ENCODE peak calls at places on chromosomes 1 and 21, in six cellular contexts. One of them, this sample, is unnamed.

GRCh38 chr1:234628099-234628498 is 18.1 kb upstream of the IRF2BP2 start:
- DNase-seq in fibroblast of villous mesenchyme: peak; percentile 86
- DNase-seq in left lung: no peak
- DNase-seq in sigmoid colon: no peak
- DNase-seq in transverse colon: no peak
- DNase-seq in HFFc6: peak; percentile 92
- DNase-seq in this sample: no peak

GRCh38 chr1:217857061-217857460 is 225.9 kb downstream of the SPATA17 start:
- DNase-seq in HFFc6: no peak
- DNase-seq in fibroblast of villous mesenchyme: peak; percentile 10
- DNase-seq in left lung: no peak
- DNase-seq in sigmoid colon: no peak
- DNase-seq in transverse colon: no peak
- DNase-seq in this sample: no peak

GRCh38 chr1:180842890-180843289 is 69.8 kb upstream of the KIAA1614 start:
- DNase-seq in sigmoid colon: no peak
- DNase-seq in left lung: no peak
- DNase-seq in fibroblast of villous mesenchyme: no peak
- DNase-seq in transverse colon: no peak
- DNase-seq in HFFc6: no peak
- DNase-seq in this sample: no peak

GRCh38 chr1:164763098-164763497 is 204.1 kb downstream of the PBX1 start:
- DNase-seq in transverse colon: no peak
- DNase-seq in sigmoid colon: no peak
- DNase-seq in HFFc6: no peak
- DNase-seq in fibroblast of villous mesenchyme: no peak
- DNase-seq in left lung: no peak
- DNase-seq in this sample: no peak

GRCh38 chr1:64811131-64811530 is 66.3 kb downstream of the RAVER2 start:
- DNase-seq in transverse colon: no peak
- DNase-seq in HFFc6: no peak
- DNase-seq in sigmoid colon: no peak
- DNase-seq in fibroblast of villous mesenchyme: no peak
- DNase-seq in left lung: no peak
- DNase-seq in this sample: no peak

GRCh38 chr1:231039161-231040018 is 664 bp downstream of the FAM89A start:
- DNase-seq in HFFc6: no peak
- DNase-seq in transverse colon: peak; percentile 35
- DNase-seq in left lung: peak; percentile 44
- DNase-seq in fibroblast of villous mesenchyme: peak; percentile 71
- DNase-seq in sigmoid colon: peak; percentile 64
- DNase-seq in this sample: peak; percentile 87

GRCh38 chr1:30610917-30611316 is 112.5 kb downstream of the MATN1 start:
- DNase-seq in sigmoid colon: no peak
- DNase-seq in HFFc6: no peak
- DNase-seq in fibroblast of villous mesenchyme: no peak
- DNase-seq in left lung: no peak
- DNase-seq in transverse colon: no peak
- DNase-seq in this sample: no peak

GRCh38 chr1:229894535-229894934 is 172.5 kb upstream of the GALNT2 start:
- DNase-seq in HFFc6: no peak
- DNase-seq in left lung: no peak
- DNase-seq in sigmoid colon: no peak
- DNase-seq in fibroblast of villous mesenchyme: no peak
- DNase-seq in transverse colon: no peak
- DNase-seq in this sample: no peak

GRCh38 chr1:16927711-16928485 is 6.2 kb downstream of the CROCC start:
- DNase-seq in sigmoid colon: peak; percentile 62
- DNase-seq in left lung: no peak
- DNase-seq in HFFc6: no peak
- DNase-seq in fibroblast of villous mesenchyme: no peak
- DNase-seq in transverse colon: no peak
- DNase-seq in this sample: no peak

GRCh38 chr1:10714337-10715114 is 81.9 kb downstream of the CASZ1 start:
- DNase-seq in left lung: peak; percentile 76
- DNase-seq in sigmoid colon: no peak
- DNase-seq in transverse colon: no peak
- DNase-seq in fibroblast of villous mesenchyme: no peak
- DNase-seq in HFFc6: no peak
- DNase-seq in this sample: no peak

GRCh38 chr1:209625205-209625549 is 27.0 kb downstream of the LAMB3 start:
- DNase-seq in left lung: no peak
- DNase-seq in transverse colon: no peak
- DNase-seq in sigmoid colon: no peak
- DNase-seq in fibroblast of villous mesenchyme: no peak
- DNase-seq in HFFc6: peak; percentile 28
- DNase-seq in this sample: no peak

GRCh38 chr1:161092621-161093028 is 3.3 kb upstream of the NECTIN4 start:
- DNase-seq in transverse colon: no peak
- DNase-seq in left lung: no peak
- DNase-seq in HFFc6: no peak
- DNase-seq in sigmoid colon: no peak
- DNase-seq in fibroblast of villous mesenchyme: no peak
- DNase-seq in this sample: peak; percentile 85

GRCh38 chr1:157961805-157962762 is 31.4 kb upstream of the KIRREL1 start:
- DNase-seq in sigmoid colon: no peak
- DNase-seq in left lung: no peak
- DNase-seq in HFFc6: peak; percentile 66
- DNase-seq in fibroblast of villous mesenchyme: peak; percentile 60
- DNase-seq in transverse colon: no peak
- DNase-seq in this sample: no peak

GRCh38 chr1:62076286-62076685 is 118.4 kb upstream of the L1TD1 start:
- DNase-seq in HFFc6: peak; percentile 44
- DNase-seq in fibroblast of villous mesenchyme: peak; percentile 39
- DNase-seq in transverse colon: no peak
- DNase-seq in left lung: no peak
- DNase-seq in sigmoid colon: no peak
- DNase-seq in this sample: no peak

GRCh38 chr1:28329395-28330153 is 734 bp downstream of the MED18 start:
- DNase-seq in fibroblast of villous mesenchyme: peak; percentile 27
- DNase-seq in transverse colon: peak; percentile 31
- DNase-seq in HFFc6: peak; percentile 25
- DNase-seq in sigmoid colon: peak; percentile 21
- DNase-seq in left lung: no peak
- DNase-seq in this sample: no peak

GRCh38 chr1:1019122-1019999 is 559 bp upstream of the AGRN start:
- DNase-seq in left lung: peak; percentile 80
- DNase-seq in HFFc6: peak; percentile 58
- DNase-seq in transverse colon: peak; percentile 87
- DNase-seq in fibroblast of villous mesenchyme: peak; percentile 87
- DNase-seq in sigmoid colon: peak; percentile 93
- DNase-seq in this sample: no peak

DNA sequence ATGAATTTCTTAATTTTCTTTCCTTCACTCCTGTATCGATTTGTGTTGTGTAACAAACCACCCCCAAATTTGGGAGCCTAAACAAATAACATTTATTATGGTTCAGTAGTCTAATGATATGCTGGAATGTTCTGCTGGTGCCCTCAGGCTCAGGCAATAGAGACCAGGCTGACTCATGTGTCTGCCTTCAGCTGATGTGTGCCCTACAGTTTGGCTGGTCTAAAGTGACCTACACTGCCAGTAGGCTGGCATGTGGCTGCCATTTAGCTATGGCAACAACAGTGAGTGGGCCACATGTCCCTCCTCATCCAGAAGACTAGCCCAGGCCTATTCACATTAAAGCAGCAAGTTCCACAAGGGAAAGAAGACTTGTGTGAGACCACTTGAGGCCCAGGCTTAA is 115.8 kb downstream of the PTPRC start:
- DNase-seq in transverse colon: no peak
- DNase-seq in HFFc6: no peak
- DNase-seq in fibroblast of villous mesenchyme: no peak
- DNase-seq in sigmoid colon: no peak
- DNase-seq in left lung: no peak
- DNase-seq in this sample: no peak
- TF ChIP-seq CTCF in transverse colon: no peak
- TF ChIP-seq CTCF in HFFc6: no peak
- TF ChIP-seq CTCF in fibroblast of villous mesenchyme: no peak
- TF ChIP-seq CTCF in sigmoid colon: no peak
- TF ChIP-seq CTCF in left lung: no peak
- TF ChIP-seq CTCF in this sample: no peak

GRCh38 chr1:203306970-203307541 is 1.7 kb downstream of the BTG2 start:
- DNase-seq in sigmoid colon: peak; percentile 78
- DNase-seq in fibroblast of villous mesenchyme: no peak
- DNase-seq in left lung: no peak
- DNase-seq in transverse colon: peak; percentile 64
- DNase-seq in HFFc6: no peak
- DNase-seq in this sample: no peak

GRCh38 chr1:203307690-203308126 is 2.4 kb downstream of the BTG2 start:
- DNase-seq in sigmoid colon: no peak
- DNase-seq in fibroblast of villous mesenchyme: no peak
- DNase-seq in transverse colon: peak; percentile 26
- DNase-seq in left lung: no peak
- DNase-seq in HFFc6: no peak
- DNase-seq in this sample: no peak

GRCh38 chr1:203304919-203305808 is at the start of gene BTG2:
- DNase-seq in HFFc6: peak; percentile 79
- DNase-seq in fibroblast of villous mesenchyme: peak; percentile 90
- DNase-seq in sigmoid colon: peak; percentile 98
- DNase-seq in transverse colon: peak; percentile 96
- DNase-seq in left lung: peak; percentile 95
- DNase-seq in this sample: peak; percentile 84

GRCh38 chr1:203305809-203306088 is 430 bp downstream of the BTG2 start:
- DNase-seq in sigmoid colon: peak; percentile 80
- DNase-seq in transverse colon: no peak
- DNase-seq in HFFc6: no peak
- DNase-seq in fibroblast of villous mesenchyme: no peak
- DNase-seq in left lung: no peak
- DNase-seq in this sample: no peak

DNA sequence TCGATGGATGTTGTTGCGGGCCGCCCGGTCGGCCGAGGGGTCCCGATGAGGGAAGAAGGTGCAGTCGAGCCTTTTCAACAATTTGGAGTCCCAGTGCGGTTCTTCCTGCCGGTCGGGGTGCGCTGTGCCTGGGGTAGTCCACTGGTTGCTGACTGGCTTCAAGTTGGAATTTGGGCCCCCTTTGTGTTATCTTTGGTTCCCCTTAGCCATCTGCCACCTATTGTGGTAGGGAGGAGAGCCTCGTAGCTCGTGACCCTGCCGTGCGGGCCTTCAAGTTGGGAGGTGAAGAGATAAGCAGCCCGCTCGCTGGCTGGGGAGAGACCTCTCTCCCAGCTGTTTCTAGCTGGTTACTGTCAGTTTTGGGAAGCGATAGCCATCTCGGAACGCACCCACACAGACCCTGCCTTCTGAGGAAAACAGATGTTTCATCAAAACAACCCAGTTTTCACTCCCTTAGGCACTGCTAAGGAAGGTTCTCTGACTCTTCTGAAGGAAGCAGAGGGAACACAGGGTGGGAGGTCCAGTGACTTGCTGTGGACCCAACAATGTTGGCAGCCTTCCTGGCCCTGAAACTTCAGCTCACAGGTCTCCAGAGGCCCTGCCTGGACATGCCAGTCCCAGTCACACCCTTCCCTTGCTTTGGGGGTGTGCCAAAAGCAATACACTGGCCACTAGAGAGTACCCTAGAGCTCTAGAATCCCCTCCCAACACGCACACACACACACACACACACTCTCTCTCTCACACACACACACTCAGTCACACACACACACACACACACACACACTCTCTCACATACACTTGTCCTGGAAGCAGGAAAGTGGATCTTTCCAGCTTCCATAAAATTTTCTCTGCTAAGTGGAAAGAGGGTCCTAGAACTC is 1.0 kb downstream of the BTG2 start:
- DNase-seq in left lung: peak; percentile 89
- DNase-seq in transverse colon: peak; percentile 87
- DNase-seq in fibroblast of villous mesenchyme: peak; percentile 80
- DNase-seq in HFFc6: peak; percentile 80
- DNase-seq in sigmoid colon: peak; percentile 95
- DNase-seq in this sample: peak; percentile 93
- TF ChIP-seq CTCF in left lung: no peak
- TF ChIP-seq CTCF in transverse colon: no peak
- TF ChIP-seq CTCF in fibroblast of villous mesenchyme: no peak
- TF ChIP-seq CTCF in HFFc6: no peak
- TF ChIP-seq CTCF in sigmoid colon: no peak
- TF ChIP-seq CTCF in this sample: no peak

GRCh38 chr1:7962636-7963377 is 1.3 kb downstream of the PARK7 start:
- DNase-seq in sigmoid colon: peak; percentile 38
- DNase-seq in fibroblast of villous mesenchyme: no peak
- DNase-seq in transverse colon: no peak
- DNase-seq in left lung: no peak
- DNase-seq in HFFc6: no peak
- DNase-seq in this sample: peak; percentile 65

GRCh38 chr1:7960867-7961198 is 678 bp upstream of the PARK7 start:
- DNase-seq in left lung: no peak
- DNase-seq in fibroblast of villous mesenchyme: no peak
- DNase-seq in transverse colon: no peak
- DNase-seq in HFFc6: no peak
- DNase-seq in sigmoid colon: no peak
- DNase-seq in this sample: no peak

GRCh38 chr1:7960165-7960564 is 1.3 kb upstream of the PARK7 start:
- DNase-seq in HFFc6: no peak
- DNase-seq in left lung: no peak
- DNase-seq in transverse colon: no peak
- DNase-seq in fibroblast of villous mesenchyme: no peak
- DNase-seq in sigmoid colon: no peak
- DNase-seq in this sample: no peak

GRCh38 chr1:7962011-7962335 is 462 bp downstream of the PARK7 start:
- DNase-seq in fibroblast of villous mesenchyme: no peak
- DNase-seq in transverse colon: no peak
- DNase-seq in HFFc6: no peak
- DNase-seq in left lung: no peak
- DNase-seq in sigmoid colon: no peak
- DNase-seq in this sample: no peak

DNA sequence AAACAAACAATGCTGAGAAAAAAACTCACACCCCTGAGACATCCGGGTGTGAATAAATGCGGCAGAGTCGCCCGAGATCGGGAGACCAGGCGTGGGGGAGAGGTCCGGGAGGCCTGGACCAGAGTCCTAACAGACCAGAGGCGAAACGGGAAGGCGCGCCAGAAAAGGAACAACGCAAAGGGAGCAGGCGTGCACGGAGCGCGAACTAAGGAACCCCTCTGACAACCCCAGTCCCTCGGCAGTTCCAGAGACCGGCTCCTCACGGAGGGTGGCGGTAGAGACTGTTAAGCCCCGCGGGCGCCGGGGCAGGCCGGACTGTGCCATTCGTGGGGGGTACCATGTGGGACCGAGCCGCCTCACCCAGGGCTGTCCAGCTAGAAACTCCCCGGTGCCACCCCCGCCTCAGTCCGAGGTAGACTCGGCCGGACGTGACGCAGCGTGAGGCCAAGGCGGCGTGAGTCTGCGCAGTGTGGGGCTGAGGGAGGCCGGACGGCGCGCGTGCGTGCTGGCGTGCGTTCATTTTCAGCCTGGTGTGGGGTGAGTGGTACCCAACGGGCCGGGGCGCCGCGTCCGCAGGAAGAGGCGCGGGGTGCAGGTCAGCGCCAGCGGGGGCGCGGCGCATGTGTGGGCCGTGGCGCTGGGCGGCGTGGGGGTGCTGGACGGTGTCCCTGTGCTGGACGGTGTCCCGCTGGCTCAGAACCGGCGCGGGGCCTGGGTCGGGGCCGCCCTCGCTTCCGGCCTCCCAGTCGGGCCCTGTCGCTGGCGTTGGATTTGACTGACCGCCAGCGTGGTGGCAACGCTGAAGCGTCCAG is at the start of gene PARK7:
- DNase-seq in left lung: peak; percentile 99
- DNase-seq in fibroblast of villous mesenchyme: peak; percentile 99
- DNase-seq in sigmoid colon: peak; percentile 100
- DNase-seq in HFFc6: peak; percentile 100
- DNase-seq in transverse colon: peak; percentile 100
- DNase-seq in this sample: peak; percentile 99
- TF ChIP-seq CTCF in left lung: peak; percentile 45
- TF ChIP-seq CTCF in fibroblast of villous mesenchyme: peak; percentile 54
- TF ChIP-seq CTCF in sigmoid colon: peak; percentile 32
- TF ChIP-seq CTCF in HFFc6: peak; percentile 63
- TF ChIP-seq CTCF in transverse colon: peak; percentile 41
- TF ChIP-seq CTCF in this sample: no peak

GRCh38 chr21:37642493-37642892 is 273.8 kb downstream of the KCNJ6 start:
- DNase-seq in left lung: no peak
- DNase-seq in HFFc6: no peak
- DNase-seq in fibroblast of villous mesenchyme: no peak
- DNase-seq in transverse colon: no peak
- DNase-seq in sigmoid colon: no peak
- DNase-seq in this sample: no peak
- TF ChIP-seq CTCF in left lung: no peak
- TF ChIP-seq CTCF in HFFc6: peak; percentile 23
- TF ChIP-seq CTCF in fibroblast of villous mesenchyme: peak; percentile 14
- TF ChIP-seq CTCF in transverse colon: no peak
- TF ChIP-seq CTCF in sigmoid colon: no peak
- TF ChIP-seq CTCF in this sample: no peak

This sample was measured in lower leg skin.